ENCODE peak calls at places on chromosome 19, in four cellular contexts. T is Caco-2, G is H9, L is suprapubic skin. M is an unnamed sample.
A peak's percentile ranks its signal among the peaks of the same experiment; 100 is the strongest.

GRCh38 chr19:40588110-40588854 is 11.6 kb downstream of the SHKBP1 start:
- DNase-seq in T (no peak), G (peak; percentile 25), L (no peak), M (peak; percentile 50)

GRCh38 chr19:49438261-49438660 is 3.1 kb downstream of the SLC17A7 start:
- DNase-seq in T (no peak), G (no peak), L (no peak), M (no peak)

GRCh38 chr19:1656988-1657536 is 4.6 kb upstream of the TCF3 start:
- DNase-seq in T (no peak), G (no peak), L (no peak), M (no peak)

GRCh38 chr19:47813304-47813994 is 8.3 kb upstream of the CRX start:
- DNase-seq in T (peak; percentile 92), G (peak; percentile 93), L (peak; percentile 76), M (peak; percentile 54)

GRCh38 chr19:35184267-35184666 is 29.7 kb downstream of the FXYD5 start:
- DNase-seq in T (no peak), G (no peak), L (no peak), M (no peak)

GRCh38 chr19:15589760-15590451 is 25.1 kb upstream of the CYP4F8 start:
- DNase-seq in T (no peak), G (no peak), L (no peak), M (no peak)

GRCh38 chr19:15124572-15125231 is 17.5 kb downstream of the SYDE1 start:
- DNase-seq in T (no peak), G (no peak), L (no peak), M (no peak)

GRCh38 chr19:56838930-56839664 is 1.4 kb downstream of the PEG3 start:
- DNase-seq in T (no peak), G (no peak), L (peak; percentile 98), M (peak; percentile 89)

GRCh38 chr19:5580116-5580515 is 12.4 kb upstream of the TINCR start:
- DNase-seq in T (no peak), G (no peak), L (no peak), M (no peak)

DNA sequence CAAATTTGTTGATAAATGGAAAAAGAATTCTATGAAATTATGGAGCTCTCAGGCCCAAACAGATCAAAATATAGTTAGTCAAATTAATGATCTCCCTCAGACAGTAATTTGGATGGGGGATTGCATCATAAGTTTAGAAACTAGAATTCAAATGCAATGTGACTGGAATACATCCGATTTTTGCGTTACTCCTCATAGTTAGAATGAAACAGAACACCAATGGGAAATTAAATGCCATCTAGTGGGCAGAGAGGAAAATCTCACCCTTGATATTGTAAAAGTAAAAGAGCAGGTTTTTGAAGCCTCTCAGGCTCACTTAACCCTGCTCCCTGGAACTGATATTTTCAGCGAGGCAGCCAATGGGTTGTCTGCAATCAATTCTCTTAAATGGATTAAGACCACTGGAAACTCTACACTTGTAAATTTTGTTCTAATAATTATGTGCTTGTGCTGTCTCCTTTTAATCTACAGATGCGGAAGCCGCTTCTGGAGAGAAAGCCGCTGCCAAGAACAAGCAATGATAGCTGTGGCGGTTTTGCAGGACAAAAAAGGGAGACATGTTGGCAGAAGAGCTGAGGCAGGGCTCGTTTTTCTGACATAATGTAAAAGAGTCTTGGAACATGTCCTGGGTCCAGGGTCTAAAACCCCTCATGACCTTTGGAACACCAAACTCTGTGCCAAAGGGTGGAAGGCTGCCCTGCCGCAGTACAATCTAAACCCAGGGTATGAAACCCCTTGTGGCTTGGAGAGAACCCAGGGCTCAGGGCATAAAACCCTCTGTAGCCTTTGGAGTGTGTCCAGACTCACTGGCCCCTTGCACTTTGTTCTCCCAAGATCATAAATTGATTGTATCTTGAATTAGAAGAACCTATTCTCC is 12.9 kb downstream of the ZNF417 start:
- DNase-seq in T (peak; percentile 25), G (no peak), L (no peak), M (peak; percentile 51)
- TF ChIP-seq CTCF in T (peak; percentile 56), G (peak; percentile 73), L (peak; percentile 8), M (peak; percentile 51)

DNA sequence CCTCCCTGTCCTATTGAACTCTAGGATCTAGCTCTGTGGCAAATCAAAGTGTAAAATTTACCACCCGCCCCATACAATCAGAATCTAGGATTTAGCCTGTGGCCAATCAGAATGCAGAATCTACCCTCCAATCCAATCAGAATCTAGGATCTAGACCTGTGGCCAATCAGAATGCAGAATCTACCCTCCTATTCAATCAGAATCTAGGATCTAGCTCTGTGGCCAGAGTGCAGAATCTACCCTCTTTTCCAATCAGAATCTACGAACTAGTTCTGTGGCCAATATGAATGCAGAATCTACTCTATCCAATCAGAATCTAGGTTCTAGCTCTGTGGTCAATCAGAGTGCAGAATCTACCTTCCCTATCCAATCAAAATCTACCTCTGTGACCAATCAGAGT is 25.8 kb downstream of the PRKD2 start:
- DNase-seq in T (no peak), G (no peak), L (no peak), M (no peak)
- TF ChIP-seq CTCF in T (no peak), G (no peak), L (no peak), M (no peak)

GRCh38 chr19:52626915-52627314 is 11.2 kb downstream of the ZNF83 start:
- DNase-seq in T (no peak), G (no peak), L (no peak), M (no peak)

GRCh38 chr19:52621376-52621775 is 16.8 kb downstream of the ZNF83 start:
- DNase-seq in T (no peak), G (no peak), L (no peak), M (no peak)

GRCh38 chr19:52622261-52622660 is 15.9 kb downstream of the ZNF83 start:
- DNase-seq in T (peak; percentile 26), G (no peak), L (no peak), M (no peak)
- TF ChIP-seq CTCF in T (no peak), G (peak; percentile 57), L (no peak), M (no peak)

GRCh38 chr19:50906217-50906616 is 5.0 kb downstream of the KLK4 start:
- DNase-seq in T (peak; percentile 27), G (peak; percentile 77), L (no peak), M (peak; percentile 23)
- TF ChIP-seq CTCF in T (peak; percentile 26), G (peak; percentile 73), L (no peak), M (peak; percentile 58)

DNA sequence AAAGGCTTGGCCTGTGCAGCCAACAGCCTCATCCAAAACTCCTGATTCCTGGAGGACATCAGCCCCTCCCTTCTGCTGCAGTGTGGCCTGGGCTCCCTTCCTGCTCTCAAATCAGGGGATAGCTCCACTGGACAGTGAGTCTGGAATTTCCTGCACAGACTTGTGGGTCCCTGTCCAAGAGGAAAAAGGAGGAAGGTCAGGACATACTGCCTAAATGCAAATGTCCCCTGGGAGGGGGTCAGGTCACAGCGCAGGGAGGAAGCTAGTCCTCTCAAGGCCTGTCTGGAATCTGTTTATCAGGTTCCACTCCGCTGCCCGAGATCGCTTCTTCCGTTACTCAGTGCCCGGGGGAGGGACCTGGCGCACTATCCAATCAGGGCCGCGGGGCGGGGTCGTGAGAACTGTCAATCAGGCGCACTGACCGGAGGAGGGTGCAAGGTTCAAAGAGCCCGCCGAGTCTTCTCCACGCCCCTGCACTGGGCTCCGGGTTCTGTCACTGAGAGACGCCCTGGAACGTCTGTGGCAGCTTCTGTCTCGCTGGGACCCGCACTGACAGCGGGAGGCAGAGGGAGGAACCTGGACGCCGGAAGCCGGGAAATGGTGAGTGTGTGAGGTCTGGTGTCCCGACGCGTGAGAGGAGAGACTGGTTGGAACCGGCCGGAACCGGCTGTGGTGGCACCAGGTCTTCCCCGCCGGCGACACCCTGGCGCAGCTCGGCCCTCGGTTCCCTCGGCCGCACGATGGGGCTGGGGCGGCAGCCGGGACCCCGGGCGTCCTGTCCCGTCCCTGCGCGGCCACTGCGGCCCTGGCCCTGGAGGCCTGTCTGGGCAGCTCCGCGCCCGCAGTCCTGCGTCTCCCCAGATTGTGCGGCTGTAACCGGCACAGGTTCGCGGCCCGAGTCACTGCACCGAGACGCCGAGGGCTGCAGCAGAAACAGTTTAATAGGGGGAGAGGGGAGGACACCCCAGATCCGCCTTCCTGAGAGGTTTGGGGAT is at the start of gene ZNF441:
- DNase-seq in T (peak; percentile 97), G (peak; percentile 92), L (peak; percentile 99), M (peak; percentile 89)
- TF ChIP-seq CTCF in T (no peak), G (no peak), L (no peak), M (no peak)